ENCODE peak calls at places on chromosome X, in six cellular contexts. M is MM.1S, O is bronchial epithelial cell, Y is kidney epithelial cell, X is H9, S is stomach. N is an unnamed sample.

GRCh38 chrX:109934935-109935334 is 68.0 kb upstream of the TMEM164 start:
- DNase-seq in Y (no peak), M (no peak), X (no peak), O (no peak), S (no peak), N (peak)

GRCh38 chrX:53357799-53358530 is 64.5 kb downstream of the SMC1A start:
- DNase-seq in Y (no peak), S (no peak), O (no peak), X (peak), M (no peak), N (peak)

GRCh38 chrX:135389243-135389642 is 32.5 kb upstream of the SMIM10L2A start:
- DNase-seq in S (no peak), M (no peak), Y (no peak), O (peak), X (no peak), N (no peak)

GRCh38 chrX:41526925-41527324 is 79.8 kb downstream of the NYX start:
- DNase-seq in S (no peak), O (peak), M (no peak), X (no peak), Y (peak), N (no peak)

GRCh38 chrX:1727531-1728027 is 112.7 kb downstream of the ASMT start:
- DNase-seq in M (no peak), Y (no peak), O (peak), X (peak), S (no peak), N (no peak)

GRCh38 chrX:19283597-19284339 is 60.0 kb upstream of the PDHA1 start:
- DNase-seq in S (no peak), O (no peak), Y (no peak), X (no peak), M (no peak), N (no peak)

GRCh38 chrX:131854586-131854985 is 168.5 kb upstream of the STK26 start:
- DNase-seq in Y (no peak), S (no peak), M (no peak), O (peak), X (no peak), N (peak)

GRCh38 chrX:109184506-109185139 is 297.3 kb downstream of the GUCY2F start:
- DNase-seq in Y (no peak), S (no peak), M (no peak), X (no peak), O (no peak), N (no peak)

GRCh38 chrX:9429767-9430166 is 35.1 kb upstream of the TBL1X start:
- DNase-seq in O (peak), Y (no peak), S (no peak), M (no peak), X (no peak), N (no peak)

GRCh38 chrX:47193475-47194241 is at the start of gene UBA1:
- DNase-seq in O (peak), M (peak), X (peak), Y (peak), S (peak), N (peak)

DNA sequence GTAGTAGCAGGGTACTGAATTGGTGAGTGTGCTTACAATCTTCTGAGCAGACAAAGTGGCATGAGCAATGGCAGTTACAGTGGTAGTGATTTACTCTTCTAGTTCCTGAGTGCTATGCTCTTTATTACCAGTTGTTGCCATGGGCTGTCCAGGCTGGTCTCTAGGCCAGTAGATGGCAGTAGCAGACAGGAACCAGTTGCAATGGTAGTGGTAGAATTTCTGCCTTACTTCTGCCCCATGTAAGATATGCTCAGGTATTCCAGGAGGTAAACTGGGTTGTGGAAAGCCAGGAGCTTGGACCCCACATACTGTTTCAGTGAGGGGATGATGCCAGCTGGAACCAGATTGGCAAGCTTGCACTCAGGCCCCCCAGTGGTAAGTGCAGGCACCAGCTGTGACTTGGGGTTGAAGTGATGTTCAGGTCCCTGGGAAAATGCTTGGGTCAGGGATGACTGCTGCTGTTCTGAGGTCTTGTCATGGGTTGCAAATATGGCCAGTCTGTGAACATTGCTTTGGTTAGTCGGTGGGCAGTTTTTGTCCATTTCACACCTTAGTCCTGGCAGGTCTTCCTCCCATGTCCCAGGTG is 63.0 kb upstream of the ZXDB start:
- DNase-seq in S (no peak), O (peak), M (peak), X (peak), Y (no peak), N (peak)
- TF ChIP-seq CTCF in S (no peak), O (peak), M (peak), X (peak), Y (peak), N (peak)

GRCh38 chrX:7941390-7942042 is 14.3 kb upstream of the PNPLA4 start:
- DNase-seq in Y (no peak), O (no peak), S (no peak), X (peak), M (no peak), N (peak)
- TF ChIP-seq CTCF in Y (peak), O (peak), S (no peak), X (peak), M (peak), N (peak)

GRCh38 chrX:103211012-103211715 is 3.7 kb upstream of the BEX4 start:
- DNase-seq in X (peak), S (peak), O (peak), M (peak), Y (no peak), N (peak)
- TF ChIP-seq CTCF in X (peak), S (peak), O (peak), M (peak), Y (peak), N (peak)

GRCh38 chrX:83469551-83469950 is 38.5 kb upstream of the POU3F4 start:
- DNase-seq in M (peak), Y (no peak), O (peak), S (peak), X (peak), N (peak)
- TF ChIP-seq CTCF in M (peak), Y (peak), O (peak), S (no peak), X (peak), N (peak)

GRCh38 chrX:128728943-128729342 is 676.7 kb upstream of the ACTRT1 start:
- DNase-seq in M (no peak), Y (no peak), X (no peak), O (no peak), S (no peak), N (no peak)
- TF ChIP-seq CTCF in M (no peak), Y (no peak), X (no peak), O (no peak), S (no peak), N (no peak)

GRCh38 chrX:50097121-50097520 is 103.7 kb downstream of the AKAP4 start:
- DNase-seq in S (no peak), O (no peak), M (no peak), X (no peak), Y (no peak), N (peak)

GRCh38 chrX:50103866-50104566 is 96.8 kb downstream of the AKAP4 start:
- DNase-seq in O (no peak), X (no peak), S (no peak), M (no peak), Y (no peak), N (peak)

GRCh38 chrX:50098749-50099148 is 102.1 kb downstream of the AKAP4 start:
- DNase-seq in Y (no peak), S (no peak), M (no peak), O (no peak), X (no peak), N (no peak)

GRCh38 chrX:50098241-50098640 is 102.6 kb downstream of the AKAP4 start:
- DNase-seq in S (no peak), Y (no peak), M (no peak), O (no peak), X (no peak), N (no peak)

DNA sequence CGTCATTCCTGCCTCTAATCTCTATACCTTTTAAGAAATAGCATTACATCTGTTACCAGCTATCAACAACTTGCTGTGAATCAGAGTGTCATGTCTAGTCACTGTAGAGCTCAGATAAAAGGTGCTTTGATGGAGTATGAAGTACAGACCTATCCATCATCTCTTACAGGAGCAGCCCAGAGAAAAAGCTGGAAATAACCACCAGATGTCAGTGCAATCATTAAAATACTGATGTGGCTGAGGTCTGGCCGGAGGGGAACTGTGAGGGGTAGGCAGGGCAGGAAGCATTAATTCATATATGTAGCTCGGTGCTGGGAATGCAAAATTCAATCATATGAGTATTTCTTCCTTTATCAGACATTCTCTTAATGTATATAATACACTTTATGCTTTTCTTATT is 100.6 kb downstream of the AKAP4 start:
- DNase-seq in S (no peak), Y (no peak), M (no peak), O (peak), X (no peak), N (peak)
- TF ChIP-seq CTCF in S (no peak), Y (peak), M (peak), O (peak), X (peak), N (peak)

GRCh38 chrX:36898301-36898700 is 109.9 kb upstream of the FAM47C start:
- DNase-seq in X (no peak), O (peak), Y (peak), S (no peak), M (no peak), N (no peak)
- TF ChIP-seq CTCF in X (peak), O (peak), Y (peak), S (no peak), M (peak), N (no peak)